ENCODE peak calls at places on chromosomes 13 and 19, in nine cellular contexts. F, W, M, Y, T, Q, V, C and D are unnamed samples.
A peak's percentile ranks its signal among the peaks of the same experiment; 100 is the strongest.

GRCh38 chr13:22940736-22941135 is 240.0 kb upstream of the SGCG start:
- DNase-seq in F (no peak), V (no peak), Q (no peak), M (no peak), C (no peak), T (no peak), W (no peak), Y (no peak), D (no peak)

GRCh38 chr13:113654175-113654560 is 3.8 kb downstream of the ATP4B start:
- DNase-seq in T (no peak), C (no peak), Q (peak; percentile 5), W (no peak), Y (no peak), F (no peak), V (no peak), M (no peak), D (no peak)

GRCh38 chr13:106114981-106115554 is 420.4 kb downstream of the EFNB2 start:
- DNase-seq in Q (no peak), W (no peak), C (no peak), M (no peak), Y (no peak), T (no peak), V (no peak), F (peak; percentile 44), D (no peak)

GRCh38 chr19:38090561-38090960 is 133.5 kb downstream of the DPF1 start:
- DNase-seq in T (no peak), W (no peak), F (no peak), C (no peak), Y (peak; percentile 17), Q (no peak), M (no peak), V (no peak), D (no peak)

GRCh38 chr19:43997631-43998290 is 5.0 kb upstream of the ZNF230 start:
- DNase-seq in C (no peak), F (no peak), V (no peak), Y (peak; percentile 9), Q (no peak), T (no peak), W (no peak), M (no peak), D (no peak)

GRCh38 chr13:38176664-38177063 is 173.0 kb upstream of the UFM1 start:
- DNase-seq in F (no peak), M (no peak), Q (no peak), W (no peak), T (peak; percentile 36), V (no peak), Y (no peak), C (no peak), D (no peak)

GRCh38 chr13:75607447-75607846 is 28.7 kb upstream of the LMO7 start:
- DNase-seq in W (no peak), Y (no peak), T (no peak), V (no peak), C (no peak), M (no peak), Q (no peak), F (no peak), D (no peak)

GRCh38 chr13:62512194-62513141 is 1096.8 kb upstream of the PCDH20 start:
- DNase-seq in F (no peak), C (peak; percentile 37), V (peak; percentile 66), W (no peak), Y (no peak), M (peak; percentile 23), T (peak; percentile 53), Q (peak; percentile 60), D (no peak)

GRCh38 chr19:3979674-3980352 is 5.5 kb downstream of the EEF2 start:
- DNase-seq in V (no peak), T (no peak), F (no peak), Q (no peak), Y (no peak), C (no peak), W (no peak), M (peak; percentile 21), D (no peak)

GRCh38 chr19:16078311-16078758 is 2.0 kb downstream of the TPM4 start:
- DNase-seq in V (peak; percentile 71), T (peak; percentile 68), Y (peak; percentile 33), C (peak; percentile 67), Q (no peak), W (no peak), F (no peak), M (no peak), D (no peak)

GRCh38 chr13:62747152-62747551 is 1331.5 kb upstream of the PCDH20 start:
- DNase-seq in M (no peak), V (peak; percentile 2), Q (no peak), T (no peak), Y (no peak), C (no peak), W (no peak), F (no peak), D (no peak)

GRCh38 chr19:10639836-10640235 is 14.3 kb upstream of the ILF3 start:
- DNase-seq in M (no peak), C (no peak), W (no peak), T (no peak), F (no peak), V (no peak), Q (no peak), Y (no peak), D (no peak)

GRCh38 chr13:32859893-32860292 is 156.3 kb upstream of the KL start:
- DNase-seq in Y (no peak), V (no peak), Q (no peak), F (no peak), M (no peak), W (no peak), C (no peak), T (no peak), D (no peak)

GRCh38 chr19:15649526-15649925 is 8.8 kb downstream of the CYP4F3 start:
- DNase-seq in V (no peak), W (no peak), F (no peak), M (no peak), Y (no peak), T (no peak), C (no peak), Q (no peak), D (no peak)

GRCh38 chr13:28185256-28185655 is 46.9 kb downstream of the PAN3 start:
- DNase-seq in Y (no peak), W (no peak), Q (no peak), F (no peak), V (no peak), T (no peak), C (no peak), M (no peak), D (no peak)

GRCh38 chr13:112363867-112364528 is 12.2 kb upstream of the SPACA7 start:
- DNase-seq in C (no peak), F (no peak), T (no peak), M (no peak), V (no peak), Y (no peak), Q (no peak), W (no peak), D (no peak)

GRCh38 chr19:18932216-18932841 is 8.7 kb downstream of the HOMER3 start:
- DNase-seq in Q (peak; percentile 99), C (peak; percentile 88), T (peak; percentile 38), V (peak; percentile 66), M (peak; percentile 99), W (no peak), Y (peak; percentile 69), F (no peak), D (peak; percentile 75)

GRCh38 chr19:51364200-51365106 is 1.7 kb downstream of the ETFB start:
- DNase-seq in C (no peak), W (no peak), V (no peak), F (no peak), Y (no peak), T (no peak), M (no peak), Q (no peak), D (no peak)

DNA sequence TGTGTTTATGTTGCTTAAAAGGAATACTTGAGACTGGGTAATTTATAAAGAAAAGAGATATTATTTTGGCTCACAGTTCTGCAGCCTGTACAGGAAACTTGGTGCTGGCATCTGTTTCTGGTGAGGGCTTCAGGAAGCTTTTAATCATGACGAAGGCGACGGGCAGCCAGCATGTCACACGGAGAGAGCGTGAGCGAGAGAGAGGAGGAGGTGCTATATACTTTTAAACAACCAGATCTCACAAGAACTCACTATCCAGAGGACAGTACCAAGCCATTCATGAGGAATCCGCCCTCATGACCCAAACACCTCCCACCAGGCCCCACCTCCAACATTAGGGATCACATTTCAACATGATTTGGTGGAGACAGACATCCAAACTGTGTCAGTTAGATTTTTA is 163.4 kb upstream of the TSC22D1 start:
- DNase-seq in V (no peak), W (no peak), T (no peak), M (no peak), C (no peak), Y (no peak), F (no peak), Q (no peak), D (no peak)
- TF ChIP-seq CTCF in V (no peak), W (no peak), T (no peak), M (no peak), C (no peak), Y (no peak), F (no peak), Q (no peak), D (no peak)

DNA sequence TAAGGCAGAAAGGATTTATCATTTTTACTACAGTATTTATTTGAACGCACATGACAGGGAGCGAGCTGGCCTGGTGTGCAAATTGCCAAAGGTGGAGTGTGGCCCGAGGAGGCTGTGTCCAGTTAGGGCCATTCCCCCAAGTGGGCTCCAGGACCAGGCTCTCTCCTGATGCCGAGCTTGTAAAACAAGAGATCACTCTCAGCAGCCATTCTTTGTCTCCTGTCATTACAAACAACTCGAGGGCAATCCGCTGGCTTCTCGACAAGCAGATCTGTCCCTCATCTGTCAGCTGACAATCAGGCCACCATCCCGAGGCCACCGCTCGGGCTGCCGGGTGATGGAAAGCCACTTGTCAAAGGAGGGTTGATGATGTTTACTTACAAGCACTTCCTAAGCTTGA is 418.9 kb downstream of the ZNF536 start:
- DNase-seq in F (no peak), V (no peak), M (no peak), C (no peak), W (peak; percentile 48), Q (no peak), Y (no peak), T (no peak), D (no peak)
- TF ChIP-seq CTCF in F (no peak), V (no peak), M (no peak), C (no peak), W (no peak), Q (no peak), Y (no peak), T (no peak), D (no peak)

DNA sequence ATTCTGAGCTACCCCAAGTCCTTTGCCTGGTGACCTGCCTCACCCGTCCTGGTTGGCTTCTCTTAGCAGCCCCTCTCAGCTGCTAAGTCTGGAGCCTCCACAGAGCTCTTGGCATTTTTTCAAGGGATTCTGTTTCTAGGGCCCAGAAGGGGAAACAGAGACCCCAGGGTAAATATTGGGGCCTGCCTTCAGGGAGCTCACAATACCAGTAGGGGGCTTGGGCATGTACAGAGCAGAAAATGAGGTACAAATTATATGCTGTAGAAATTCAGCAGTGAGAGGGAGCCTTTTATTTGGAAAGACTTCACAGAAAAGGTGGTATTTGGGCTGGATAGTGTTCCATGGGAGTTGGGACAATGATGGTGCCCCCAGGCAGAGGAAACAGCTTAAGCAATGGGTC is 3.7 kb downstream of the SAMD4B start:
- DNase-seq in C (no peak), F (no peak), V (no peak), W (no peak), M (no peak), T (no peak), Q (no peak), Y (no peak), D (no peak)
- TF ChIP-seq CTCF in C (no peak), F (peak; percentile 2), V (peak; percentile 29), W (no peak), M (no peak), T (no peak), Q (no peak), Y (no peak), D (no peak)

GRCh38 chr13:91647361-91647970 is 249.0 kb downstream of the GPC5 start:
- DNase-seq in M (peak; percentile 20), V (peak; percentile 31), C (no peak), Q (peak; percentile 84), Y (peak; percentile 14), T (no peak), W (no peak), F (no peak), D (no peak)
- TF ChIP-seq CTCF in M (peak; percentile 69), V (peak; percentile 65), C (peak; percentile 21), Q (peak; percentile 87), Y (peak; percentile 27), T (peak; percentile 22), W (no peak), F (no peak), D (peak; percentile 41)